ENCODE peak calls at places on chromosomes 16 and 17, in seven cellular contexts. D is T1000, T is Karpas-422, B is left colon, G is NCI-H1092, F is skeletal muscle cell, V is NCI-H2081. S is an unnamed sample.

GRCh38 chr16:87582221-87582965 is 19.9 kb upstream of the JPH3 start:
- DNase-seq in D (peak; percentile 33), T (no peak), B (peak; percentile 31), G (no peak), F (peak; percentile 71), V (no peak), S (no peak)

GRCh38 chr17:7438050-7438614 is 1.2 kb upstream of the FGF11 start:
- DNase-seq in D (no peak), T (no peak), B (peak; percentile 66), G (no peak), F (no peak), V (no peak), S (peak; percentile 51)

GRCh38 chr16:1541293-1542165 is 8.1 kb downstream of the TMEM204 start:
- DNase-seq in D (no peak), T (no peak), B (no peak), G (no peak), F (no peak), V (no peak), S (no peak)

GRCh38 chr17:4675791-4676190 is 28.1 kb downstream of the PELP1 start:
- DNase-seq in D (no peak), T (peak; percentile 20), B (no peak), G (no peak), F (no peak), V (no peak), S (no peak)

GRCh38 chr17:151886-152859 is 14.8 kb downstream of the SCGB1C2 start:
- DNase-seq in D (no peak), T (no peak), B (no peak), G (no peak), F (no peak), V (no peak), S (no peak)

GRCh38 chr16:9845661-9846361 is 336.4 kb downstream of the GRIN2A start:
- DNase-seq in D (no peak), T (no peak), B (no peak), G (no peak), F (no peak), V (no peak), S (no peak)

GRCh38 chr16:19167710-19168172 is 299 bp upstream of the SYT17 start:
- DNase-seq in D (no peak), T (no peak), B (peak; percentile 80), G (peak; percentile 86), F (no peak), V (peak; percentile 74), S (peak; percentile 48)

GRCh38 chr16:71882505-71883192 is 1.3 kb downstream of the ZNF821 start:
- DNase-seq in D (peak; percentile 3), T (peak; percentile 96), B (peak; percentile 73), G (peak; percentile 79), F (peak; percentile 34), V (peak; percentile 70), S (peak; percentile 69)

GRCh38 chr16:89155184-89155679 is 16.3 kb upstream of the CDH15 start:
- DNase-seq in D (no peak), T (no peak), B (peak; percentile 60), G (no peak), F (peak; percentile 24), V (no peak), S (no peak)

GRCh38 chr16:21704733-21705132 is 41.0 kb downstream of the OTOA start:
- DNase-seq in D (no peak), T (peak; percentile 47), B (no peak), G (no peak), F (no peak), V (no peak), S (no peak)

GRCh38 chr17:83189673-83190385 is 110.4 kb downstream of the METRNL start:
- DNase-seq in D (no peak), T (no peak), B (peak; percentile 18), G (no peak), F (peak; percentile 52), V (no peak), S (no peak)

S was measured in NCI-H1694 treated with DMSO at 0.1 percent for 48 hours.